ENCODE peak calls at places on chromosomes 1 and 21, in seven cellular contexts. W is GM23338, N is BJ, V is fibroblast of lung, A is left lung, E is left ventricle myocardium inferior, O is sigmoid colon. P is an unnamed sample.

GRCh38 chr1:220819627-220820026 is 32.9 kb downstream of the MTARC1 start:
- DNase-seq in W (no peak), N (no peak), V (peak; percentile 10), A (no peak), E (no peak), O (no peak), P (no peak)

GRCh38 chr1:17953921-17954320 is 153.7 kb upstream of the IGSF21 start:
- DNase-seq in W (no peak), N (no peak), V (no peak), A (no peak), E (no peak), O (no peak), P (no peak)

GRCh38 chr1:180196436-180197003 is 33.5 kb upstream of the LHX4 start:
- DNase-seq in W (no peak), N (no peak), V (no peak), A (no peak), E (no peak), O (no peak), P (no peak)

GRCh38 chr1:214603819-214604252 is 841 bp downstream of the CENPF start:
- DNase-seq in W (peak; percentile 26), N (no peak), V (no peak), A (peak; percentile 32), E (no peak), O (no peak), P (no peak)

GRCh38 chr1:8427493-8427892 is 109.6 kb downstream of the SLC45A1 start:
- DNase-seq in W (no peak), N (no peak), V (no peak), A (no peak), E (no peak), O (no peak), P (no peak)

GRCh38 chr1:33232716-33233115 is 23.6 kb upstream of the ZNF362 start:
- DNase-seq in W (no peak), N (no peak), V (no peak), A (no peak), E (no peak), O (no peak), P (no peak)

GRCh38 chr21:43369124-43369523 is 57.8 kb downstream of the SIK1 start:
- DNase-seq in W (no peak), N (no peak), V (peak; percentile 43), A (peak; percentile 59), E (no peak), O (no peak), P (no peak)

GRCh38 chr1:111354584-111354983 is 63.9 kb downstream of the CHIA start:
- DNase-seq in W (no peak), N (no peak), V (no peak), A (no peak), E (no peak), O (no peak), P (no peak)

GRCh38 chr1:39220900-39221870 is 16.7 kb downstream of the MACF1 start:
- DNase-seq in W (peak; percentile 64), N (no peak), V (no peak), A (no peak), E (no peak), O (no peak), P (no peak)

GRCh38 chr1:52632732-52633290 is at the start of gene SHISAL2A:
- DNase-seq in W (peak; percentile 84), N (no peak), V (peak; percentile 43), A (peak; percentile 88), E (peak; percentile 31), O (no peak), P (peak; percentile 68)

GRCh38 chr21:14114251-14114650 is 96.5 kb downstream of the LIPI start:
- DNase-seq in W (peak; percentile 89), N (no peak), V (no peak), A (no peak), E (no peak), O (no peak), P (no peak)

GRCh38 chr1:155942578-155943141 is 1.2 kb downstream of the RXFP4 start:
- DNase-seq in W (no peak), N (no peak), V (no peak), A (no peak), E (no peak), O (no peak), P (no peak)

GRCh38 chr1:184208622-184209021 is 157.1 kb downstream of the TSEN15 start:
- DNase-seq in W (no peak), N (no peak), V (no peak), A (no peak), E (no peak), O (no peak), P (no peak)

GRCh38 chr1:184214128-184214527 is 162.6 kb downstream of the TSEN15 start:
- DNase-seq in W (no peak), N (no peak), V (no peak), A (peak; percentile 79), E (no peak), O (no peak), P (peak; percentile 67)

GRCh38 chr1:184212649-184213314 is 161.3 kb downstream of the TSEN15 start:
- DNase-seq in W (no peak), N (peak; percentile 72), V (peak; percentile 89), A (no peak), E (no peak), O (no peak), P (no peak)

GRCh38 chr1:184210048-184210447 is 158.5 kb downstream of the TSEN15 start:
- DNase-seq in W (no peak), N (peak; percentile 47), V (peak; percentile 63), A (no peak), E (no peak), O (peak; percentile 68), P (no peak)

DNA sequence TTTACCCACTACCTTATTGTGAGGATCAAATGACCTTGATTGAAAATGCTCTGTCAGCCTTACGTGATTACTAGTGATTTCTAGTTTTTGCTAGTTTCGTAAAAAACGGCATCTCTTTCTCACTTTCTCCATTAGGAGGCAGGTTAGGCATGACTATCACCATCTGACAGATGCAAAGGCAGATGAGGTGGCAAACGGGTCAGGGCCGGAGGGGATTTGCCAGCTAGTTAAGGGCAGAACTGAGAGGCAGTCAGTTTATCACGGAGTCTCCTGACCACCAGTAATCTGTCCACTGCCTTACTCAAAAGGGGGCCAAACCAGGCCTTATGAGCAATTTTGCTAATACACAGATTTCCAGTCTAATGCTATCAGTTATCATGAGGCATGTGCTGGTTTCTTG is 159.3 kb downstream of the TSEN15 start:
- DNase-seq in W (peak; percentile 40), N (no peak), V (no peak), A (no peak), E (no peak), O (no peak), P (no peak)
- TF ChIP-seq CTCF in W (peak; percentile 32), N (no peak), V (no peak), A (no peak), E (no peak), O (no peak), P (no peak)

GRCh38 chr1:94677087-94677486 is 135.5 kb upstream of the F3 start:
- DNase-seq in W (no peak), N (no peak), V (no peak), A (no peak), E (no peak), O (no peak), P (no peak)

GRCh38 chr1:94678187-94678863 is 136.8 kb upstream of the F3 start:
- DNase-seq in W (no peak), N (no peak), V (no peak), A (no peak), E (no peak), O (no peak), P (no peak)

GRCh38 chr1:94675373-94675772 is 133.8 kb upstream of the F3 start:
- DNase-seq in W (no peak), N (no peak), V (peak; percentile 80), A (no peak), E (no peak), O (no peak), P (no peak)

GRCh38 chr1:94677714-94678113 is 136.2 kb upstream of the F3 start:
- DNase-seq in W (no peak), N (no peak), V (no peak), A (no peak), E (no peak), O (no peak), P (no peak)

GRCh38 chr1:94676686-94677085 is 135.1 kb upstream of the F3 start:
- DNase-seq in W (no peak), N (no peak), V (no peak), A (no peak), E (no peak), O (no peak), P (peak; percentile 51)
- H3K27me3 ChIP-seq in W (no peaks in the 10 kb centered on the region), N (no peaks in the 10 kb centered on the region), V (no peaks in the 10 kb centered on the region), A (no peaks in the 10 kb centered on the region), E (no peaks in the 10 kb centered on the region), O (no peaks in the 10 kb centered on the region), P (no peaks in the 10 kb centered on the region)

DNA sequence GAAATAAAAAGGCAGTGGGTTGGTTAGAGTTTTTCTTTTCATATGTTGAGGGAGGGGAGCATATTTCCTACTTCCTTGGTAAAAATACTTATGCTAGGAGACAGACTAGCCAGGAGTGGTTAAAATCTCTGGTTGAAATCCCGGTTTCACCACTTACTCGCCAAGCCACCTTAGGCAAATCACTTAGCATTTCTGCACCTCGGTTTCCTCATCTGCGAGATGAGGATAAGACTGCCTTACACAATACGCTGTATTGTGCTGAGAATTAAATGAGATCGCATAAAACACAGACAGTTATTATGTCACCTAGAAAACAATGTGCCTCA is 1.4 kb downstream of the IFFO2 start:
- DNase-seq in W (no peak), N (no peak), V (no peak), A (no peak), E (no peak), O (no peak), P (no peak)
- H3K4me3 ChIP-seq in W (peak overlapping the region; percentile 71), N (peak overlapping the region; percentile 88), V (peak overlapping the region; percentile 77), A (peak overlapping the region; percentile 68), E (peak overlapping the region; percentile 86), O (peak overlapping the region; percentile 79), P (peak overlapping the region; percentile 75)

GRCh38 chr1:154937051-154937987 is 800 bp upstream of the PMVK start:
- DNase-seq in W (peak; percentile 95), N (peak; percentile 61), V (peak; percentile 96), A (peak; percentile 94), E (peak; percentile 92), O (peak; percentile 97), P (peak; percentile 93)

GRCh38 chr1:154937988-154938386 is 1.5 kb upstream of the PMVK start:
- DNase-seq in W (no peak), N (no peak), V (no peak), A (no peak), E (no peak), O (no peak), P (no peak)

GRCh38 chr1:154934358-154934948 is 2.1 kb downstream of the PMVK start:
- DNase-seq in W (no peak), N (no peak), V (no peak), A (no peak), E (no peak), O (no peak), P (no peak)

GRCh38 chr1:154935749-154936415 is 637 bp downstream of the PMVK start:
- DNase-seq in W (no peak), N (no peak), V (no peak), A (no peak), E (no peak), O (no peak), P (no peak)

DNA sequence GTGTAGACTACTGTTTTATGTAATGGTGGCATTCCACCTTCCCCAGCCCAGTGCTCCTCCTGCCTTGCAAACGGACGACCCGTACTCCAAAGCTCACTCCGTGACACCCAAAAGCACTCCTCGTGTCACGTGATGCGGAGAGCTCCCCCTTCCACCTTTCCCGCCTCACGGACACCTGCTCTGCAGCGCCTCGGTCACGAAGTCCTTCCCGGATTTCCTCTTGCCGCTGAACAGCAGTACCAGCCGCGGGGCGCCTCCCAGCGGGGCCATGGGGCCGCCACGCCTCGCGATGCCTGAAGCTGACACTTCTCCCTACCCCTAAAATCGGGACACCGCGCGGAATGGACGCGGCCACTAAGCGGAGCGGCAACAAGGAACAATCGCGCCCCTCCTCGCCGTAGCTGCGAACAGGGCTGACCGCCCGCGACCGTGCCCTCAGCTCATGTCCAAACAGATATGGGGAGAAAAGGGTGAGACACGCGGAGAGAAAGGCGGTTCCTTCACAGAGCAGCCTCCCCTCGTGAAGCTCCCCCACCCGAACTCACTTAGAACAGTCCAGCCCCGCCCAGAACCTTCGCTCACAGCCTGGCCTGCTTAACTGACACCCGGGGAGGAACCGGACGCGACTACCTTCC is at the start of gene PMVK:
- DNase-seq in W (peak; percentile 98), N (peak; percentile 55), V (peak; percentile 96), A (peak; percentile 98), E (peak; percentile 95), O (peak; percentile 99), P (peak; percentile 97)
- TF ChIP-seq CTCF in W (no peak), N (peak; percentile 53), V (peak; percentile 15), A (peak; percentile 25), E (peak; percentile 43), O (peak; percentile 16), P (peak; percentile 44)